ENCODE peak calls at places on chromosomes 13 and 19, in five cellular contexts. B is right atrium auricular region, T is Peyer's patch, X is fibroblast of mammary gland, J is neural crest cell. D is an unnamed sample.

GRCh38 chr13:43936630-43937029 is 56.9 kb downstream of the LACC1 start:
- DNase-seq in J (no peak), B (no peak), X (no peak), T (no peak), D (no peak)

GRCh38 chr19:19514881-19515763 is at the start of gene TSSK6:
- DNase-seq in T (no peak), J (no peak), B (no peak), X (peak; percentile 42), D (no peak)

GRCh38 chr19:35138305-35138799 is 272 bp upstream of the FXYD1 start:
- DNase-seq in X (no peak), T (no peak), B (no peak), J (no peak), D (no peak)

GRCh38 chr13:80132741-80133601 is 208.0 kb downstream of the SPRY2 start:
- DNase-seq in X (peak; percentile 69), J (peak; percentile 23), B (peak; percentile 76), T (peak; percentile 70), D (no peak)

GRCh38 chr19:34732548-34733255 is 1.3 kb upstream of the ZNF181 start:
- DNase-seq in J (no peak), B (no peak), X (no peak), T (no peak), D (peak; percentile 18)

GRCh38 chr13:76991432-76991795 is 467 bp upstream of the CLN5 start:
- DNase-seq in J (no peak), T (no peak), X (no peak), B (no peak), D (no peak)

GRCh38 chr19:51337141-51337860 is 4.6 kb downstream of the VSIG10L start:
- DNase-seq in X (no peak), T (no peak), J (no peak), B (no peak), D (no peak)

GRCh38 chr13:98272549-98272948 is 95.5 kb upstream of the RNF113B start:
- DNase-seq in B (no peak), J (no peak), X (no peak), T (no peak), D (no peak)

GRCh38 chr19:45306522-45307027 is 16.1 kb downstream of the CKM start:
- DNase-seq in J (no peak), T (no peak), X (no peak), B (no peak), D (no peak)

GRCh38 chr19:8902520-8902919 is 70.3 kb downstream of the MBD3L1 start:
- DNase-seq in J (no peak), B (no peak), X (no peak), T (no peak), D (no peak)

GRCh38 chr19:38661996-38662395 is 14.5 kb downstream of the ACTN4 start:
- DNase-seq in T (no peak), B (no peak), J (no peak), X (no peak), D (no peak)

GRCh38 chr19:48741222-48741999 is 1.0 kb upstream of the RASIP1 start:
- DNase-seq in T (peak; percentile 78), J (no peak), B (peak; percentile 67), X (no peak), D (peak; percentile 75)

GRCh38 chr19:51508059-51508733 is 6.6 kb upstream of the SIGLEC12 start:
- DNase-seq in X (no peak), B (no peak), T (no peak), J (no peak), D (no peak)

GRCh38 chr19:40756502-40757110 is 5.6 kb downstream of the SNRPA start:
- DNase-seq in T (no peak), J (no peak), X (no peak), B (no peak), D (no peak)

GRCh38 chr19:10416380-10417257 is 3.7 kb upstream of the PDE4A start:
- DNase-seq in B (peak; percentile 90), X (peak; percentile 90), J (peak; percentile 87), T (peak; percentile 80), D (peak; percentile 97)

GRCh38 chr19:10416083-10416379 is 4.3 kb upstream of the PDE4A start:
- DNase-seq in J (no peak), T (no peak), X (no peak), B (no peak), D (no peak)

GRCh38 chr19:10407102-10407501 is 3.8 kb upstream of the CDC37 start:
- DNase-seq in J (no peak), B (no peak), T (no peak), X (no peak), D (no peak)

GRCh38 chr19:10408511-10409291 is 5.4 kb upstream of the CDC37 start:
- DNase-seq in T (no peak), X (no peak), J (no peak), B (no peak), D (peak; percentile 81)

DNA sequence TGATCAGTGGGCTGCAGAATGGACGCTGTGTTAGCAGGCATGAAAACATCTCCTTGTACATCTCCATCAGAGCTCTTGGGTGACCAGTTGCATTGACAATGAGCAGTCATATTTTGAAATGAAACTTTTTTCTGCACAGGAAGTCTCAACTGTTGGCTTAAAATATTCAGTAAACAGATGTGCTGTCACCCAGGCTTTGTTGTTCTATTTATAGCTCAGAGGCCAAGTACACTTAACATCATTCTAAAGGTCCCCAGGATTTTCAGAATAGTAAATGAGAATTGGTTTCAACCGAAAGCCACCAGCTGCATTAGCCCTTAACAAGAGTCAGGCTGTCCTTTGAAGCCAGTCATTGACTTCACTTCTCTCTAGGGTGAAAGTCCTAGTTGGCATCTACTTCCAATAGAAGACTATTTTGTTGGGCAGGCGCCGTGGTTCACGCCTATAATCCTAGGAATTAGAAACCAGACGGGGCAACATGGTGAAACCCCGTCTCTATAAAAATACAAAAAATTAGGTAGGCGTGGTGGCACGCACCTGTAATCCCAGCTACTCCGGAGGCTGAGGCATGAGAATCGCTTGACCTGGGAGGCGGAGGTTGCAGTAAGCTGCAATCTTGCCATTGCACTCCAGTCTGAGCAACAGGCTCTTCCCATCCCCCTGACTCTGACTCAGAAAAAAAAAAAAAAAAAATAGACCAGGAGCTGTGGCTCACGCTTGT is 7.9 kb upstream of the PDE4A start:
- DNase-seq in B (no peak), X (no peak), T (no peak), J (no peak), D (peak; percentile 99)
- TF ChIP-seq CTCF in B (no peak), X (no peak), T (no peak), J (no peak), D (no peak)

GRCh38 chr19:13841339-13842293 is 35.3 kb upstream of the NANOS3 start:
- DNase-seq in X (no peak), T (peak; percentile 88), J (no peak), B (no peak), D (no peak)

GRCh38 chr19:13840751-13841338 is 36.1 kb upstream of the NANOS3 start:
- DNase-seq in T (no peak), B (no peak), X (no peak), J (no peak), D (no peak)

GRCh38 chr19:13844130-13844631 is 32.8 kb upstream of the NANOS3 start:
- DNase-seq in T (no peak), B (no peak), X (no peak), J (no peak), D (no peak)

GRCh38 chr19:13843104-13843921 is 33.6 kb upstream of the NANOS3 start:
- DNase-seq in X (no peak), T (peak; percentile 70), B (no peak), J (no peak), D (no peak)

DNA sequence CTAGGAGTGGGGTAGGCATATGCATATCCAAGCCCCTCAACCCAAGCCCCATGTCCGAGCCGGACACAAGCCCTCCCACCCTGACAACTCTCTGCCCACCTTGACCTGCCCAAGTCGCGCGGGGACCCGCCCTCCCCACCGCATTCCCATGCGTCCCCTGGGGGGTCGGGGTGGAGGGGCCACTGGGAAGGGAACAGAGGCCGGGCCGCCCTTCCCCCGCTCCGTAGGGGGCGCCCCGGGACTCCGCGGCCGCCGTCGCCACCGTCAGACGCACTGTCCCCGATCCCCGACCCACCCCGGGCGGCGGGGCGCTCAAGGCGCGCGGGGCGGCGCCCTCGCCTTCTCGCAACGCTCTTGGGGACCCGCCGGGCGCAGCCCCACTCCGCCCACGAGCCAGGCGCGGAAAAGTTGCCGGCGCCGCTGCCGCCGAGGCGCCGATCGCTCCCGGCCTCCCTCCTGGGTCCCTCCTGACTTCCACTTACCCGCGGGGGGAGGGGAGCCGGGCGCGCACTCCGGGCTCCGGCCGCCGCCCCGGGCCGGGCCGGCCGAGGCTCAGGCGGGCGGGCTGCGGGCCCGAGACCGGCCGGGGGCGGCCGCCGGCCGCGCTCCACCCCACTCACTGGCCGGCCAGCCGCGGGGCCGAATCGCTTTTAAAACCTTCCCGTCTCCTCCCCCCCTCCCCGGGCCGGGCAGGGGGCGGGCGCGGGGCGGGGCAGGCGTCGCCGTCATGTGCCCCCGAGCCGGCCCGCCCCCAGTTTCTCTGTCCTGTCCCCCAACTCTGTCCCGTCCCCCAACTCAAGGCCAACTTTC is 34.4 kb upstream of the NANOS3 start:
- DNase-seq in B (peak; percentile 91), T (peak; percentile 88), J (no peak), X (peak; percentile 57), D (peak; percentile 36)
- TF ChIP-seq CTCF in B (no peak), T (no peak), J (no peak), X (no peak), D (peak; percentile 62)

DNA sequence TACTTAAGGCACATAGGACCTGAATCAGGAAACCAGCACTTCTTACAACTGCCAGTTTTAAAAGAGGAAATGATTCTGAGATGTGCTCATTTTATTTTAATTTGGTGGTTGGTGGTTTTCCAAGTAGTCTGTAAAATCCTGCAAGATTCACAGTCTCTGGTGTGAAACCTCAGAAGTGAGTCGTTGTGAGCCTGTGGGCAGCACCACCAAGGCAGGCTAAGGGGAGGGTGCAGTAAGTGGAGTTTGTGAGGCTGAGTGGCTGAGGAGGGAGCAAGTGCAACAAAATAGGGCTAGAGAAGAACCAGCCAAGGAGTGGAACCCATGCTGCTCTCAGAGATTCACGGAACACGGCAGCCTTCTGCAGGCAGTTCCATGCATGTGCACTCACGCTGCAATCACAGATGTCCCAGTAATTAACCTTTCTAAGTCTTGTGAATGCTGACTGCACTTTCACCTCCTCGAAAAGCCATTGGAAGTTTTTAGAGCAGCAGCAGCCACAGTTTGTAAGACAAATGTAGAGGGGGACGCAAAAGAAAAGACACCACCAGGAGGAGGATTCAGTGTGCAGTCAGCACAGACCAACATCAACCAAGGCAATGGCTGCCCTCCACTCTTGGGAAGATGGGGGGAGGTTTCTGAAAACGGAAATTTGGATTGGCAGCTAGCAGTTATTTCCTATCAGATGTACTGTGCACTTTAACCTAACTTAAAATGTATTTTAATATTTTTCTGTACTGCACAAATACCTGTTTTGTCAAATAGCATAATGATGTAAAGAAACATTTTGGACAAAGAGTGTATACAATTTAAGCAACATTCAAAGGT is 44.9 kb downstream of the ESD start:
- DNase-seq in J (no peak), B (no peak), T (no peak), X (peak; percentile 13), D (peak; percentile 65)
- TF ChIP-seq CTCF in J (no peak), B (no peak), T (no peak), X (no peak), D (no peak)

GRCh38 chr13:37806666-37807065 is 62.9 kb downstream of the TRPC4 start:
- DNase-seq in X (no peak), J (no peak), T (no peak), B (no peak), D (no peak)
- TF ChIP-seq CTCF in X (no peak), J (no peak), T (no peak), B (no peak), D (peak; percentile 34)

D was measured in OCI-LY7.